ENCODE peak calls at places on chromosomes 2 and 18, in seven cellular contexts. Z is RWPE2; T is tibial artery; D is GM23338; K is uterus; M is PC-3; X is CD8-positive, alpha-beta T cell. R is an unnamed sample.
A peak's percentile ranks its signal among the peaks of the same experiment; 100 is the strongest.

GRCh38 chr18:5543854-5544389 is at the start of gene EPB41L3:
- DNase-seq in T (no peak), X (no peak), Z (no peak), M (no peak), K (peak; percentile 38), D (peak; percentile 54), R (peak; percentile 82)

GRCh38 chr2:154620490-154620889 is 78.0 kb upstream of the KCNJ3 start:
- DNase-seq in T (no peak), X (no peak), K (no peak), D (peak; percentile 11), Z (no peak), M (no peak), R (no peak)

GRCh38 chr18:55768255-55768654 is 180.3 kb upstream of the TCF4 start:
- DNase-seq in T (no peak), X (no peak), D (peak; percentile 87), Z (no peak), M (no peak), K (no peak), R (peak; percentile 79)

GRCh38 chr2:112483047-112483473 is 1.1 kb downstream of the TTL start:
- DNase-seq in K (peak; percentile 28), T (no peak), X (no peak), Z (no peak), D (peak; percentile 38), M (peak; percentile 58), R (peak; percentile 58)

GRCh38 chr18:65260030-65260429 is 490.8 kb upstream of the CDH7 start:
- DNase-seq in D (no peak), K (no peak), Z (no peak), X (no peak), T (no peak), M (no peak), R (no peak)

GRCh38 chr2:101308432-101309210 is at the start of gene RNF149:
- DNase-seq in K (peak; percentile 89), D (peak; percentile 92), X (peak; percentile 93), Z (peak; percentile 85), M (peak; percentile 92), T (peak; percentile 96), R (peak; percentile 95)

GRCh38 chr2:100071350-100072043 is 70.9 kb downstream of the AFF3 start:
- DNase-seq in K (no peak), Z (no peak), X (no peak), D (no peak), M (no peak), T (no peak), R (no peak)

GRCh38 chr2:240914645-240915525 is 8.7 kb downstream of the CROCC2 start:
- DNase-seq in X (no peak), K (no peak), T (no peak), M (no peak), Z (no peak), D (no peak), R (no peak)

GRCh38 chr2:127626917-127627739 is 18.8 kb upstream of the GPR17 start:
- DNase-seq in M (no peak), K (no peak), Z (no peak), T (peak; percentile 62), D (no peak), X (no peak), R (no peak)

GRCh38 chr2:141923657-141924056 is 207.2 kb downstream of the LRP1B start:
- DNase-seq in D (no peak), M (peak; percentile 41), Z (no peak), T (no peak), X (no peak), K (no peak), R (no peak)

GRCh38 chr2:203135105-203135504 is 103.7 kb upstream of the CYP20A1 start:
- DNase-seq in X (no peak), Z (no peak), D (no peak), T (no peak), K (no peak), M (no peak), R (no peak)

GRCh38 chr2:236631361-236632291 is 62.0 kb downstream of the ACKR3 start:
- DNase-seq in T (peak; percentile 54), M (no peak), D (no peak), X (no peak), K (no peak), Z (no peak), R (peak; percentile 16)

GRCh38 chr2:135742307-135742838 is 718 bp downstream of the UBXN4 start:
- DNase-seq in D (peak; percentile 63), M (peak; percentile 47), T (no peak), X (peak; percentile 20), K (peak; percentile 19), Z (no peak), R (no peak)

GRCh38 chr18:79809482-79810192 is 11.9 kb downstream of the KCNG2 start:
- DNase-seq in D (no peak), X (no peak), M (no peak), K (no peak), Z (no peak), T (no peak), R (no peak)

GRCh38 chr2:14881663-14882327 is 249.3 kb downstream of the LRATD1 start:
- DNase-seq in T (no peak), K (no peak), M (peak; percentile 20), X (no peak), D (no peak), Z (no peak), R (no peak)

GRCh38 chr2:149871091-149871885 is 283.7 kb upstream of the MMADHC start:
- DNase-seq in X (no peak), T (no peak), M (no peak), Z (no peak), K (no peak), D (no peak), R (no peak)

GRCh38 chr2:8587920-8588830 is 93.7 kb upstream of the ID2 start:
- DNase-seq in Z (no peak), X (no peak), T (no peak), K (no peak), M (no peak), D (no peak), R (no peak)

GRCh38 chr2:176493221-176493825 is 224.1 kb downstream of the MTX2 start:
- DNase-seq in M (no peak), T (no peak), X (no peak), K (peak; percentile 24), D (no peak), Z (no peak), R (no peak)

GRCh38 chr2:111161971-111162370 is 41.3 kb downstream of the BCL2L11 start:
- DNase-seq in D (no peak), Z (no peak), X (no peak), T (peak; percentile 84), M (no peak), K (no peak), R (peak; percentile 20)

GRCh38 chr2:20149703-20150030 is 75.3 kb downstream of the SDC1 start:
- DNase-seq in D (no peak), M (no peak), Z (peak; percentile 2), T (no peak), K (no peak), X (no peak), R (peak; percentile 36)

GRCh38 chr2:20151116-20151571 is 73.8 kb downstream of the SDC1 start:
- DNase-seq in Z (no peak), K (no peak), M (no peak), X (no peak), T (no peak), D (no peak), R (peak; percentile 43)

GRCh38 chr2:20148841-20149702 is 75.9 kb downstream of the SDC1 start:
- DNase-seq in X (no peak), K (no peak), M (no peak), D (peak; percentile 61), T (no peak), Z (peak; percentile 12), R (no peak)

GRCh38 chr2:20148411-20148810 is 76.5 kb downstream of the SDC1 start:
- DNase-seq in X (no peak), K (no peak), D (no peak), Z (no peak), M (no peak), T (no peak), R (no peak)

DNA sequence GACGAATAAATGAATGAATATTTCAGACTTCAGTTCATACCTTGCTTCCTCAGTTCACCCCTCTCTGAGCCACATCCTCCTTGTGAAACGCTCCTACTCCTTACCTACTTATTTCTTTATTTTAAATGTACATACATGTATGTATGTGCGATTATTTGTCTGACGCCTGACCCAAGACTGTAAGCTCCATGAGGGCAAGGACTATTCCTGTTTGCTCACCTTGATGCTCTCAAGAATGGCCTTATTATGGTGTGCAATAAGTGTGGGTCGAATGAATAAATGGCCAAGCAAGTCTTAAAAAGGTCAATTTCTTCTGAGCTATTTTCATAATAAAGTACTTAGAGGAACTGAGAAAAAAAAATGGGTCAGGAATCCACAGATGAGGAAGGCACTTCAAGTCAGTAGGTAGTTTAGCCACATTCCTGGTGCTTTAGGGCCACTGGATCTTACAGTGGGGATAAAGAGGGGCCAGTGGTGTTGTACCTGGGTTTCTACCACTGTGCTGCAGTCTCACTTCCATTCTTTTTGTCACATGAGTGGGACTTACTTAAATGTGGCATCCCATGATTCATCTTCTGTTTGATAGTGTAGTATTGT is 74.7 kb downstream of the SDC1 start:
- DNase-seq in Z (peak; percentile 1), M (no peak), T (no peak), D (no peak), K (no peak), X (no peak), R (peak; percentile 21)
- H3K4me1 ChIP-seq in Z (peaks cover 27% of the 10 kb centered on the region), M (peaks cover 10% of the 10 kb centered on the region), T (no peaks in the 10 kb centered on the region), D (peaks cover 28% of the 10 kb centered on the region), K (no peaks in the 10 kb centered on the region), X (no peaks in the 10 kb centered on the region), R (peaks cover 3% of the 10 kb centered on the region)

GRCh38 chr2:24327988-24328387 is 32.3 kb downstream of the ITSN2 start:
- DNase-seq in D (peak; percentile 13), M (no peak), K (no peak), X (no peak), Z (no peak), T (no peak), R (no peak)
- H3K4me1 ChIP-seq in D (no peaks in the 10 kb centered on the region), M (no peaks in the 10 kb centered on the region), K (no peaks in the 10 kb centered on the region), X (peaks cover 3% of the 10 kb centered on the region), Z (no peaks in the 10 kb centered on the region), T (peaks cover 44% of the 10 kb centered on the region), R (no peaks in the 10 kb centered on the region)

DNA sequence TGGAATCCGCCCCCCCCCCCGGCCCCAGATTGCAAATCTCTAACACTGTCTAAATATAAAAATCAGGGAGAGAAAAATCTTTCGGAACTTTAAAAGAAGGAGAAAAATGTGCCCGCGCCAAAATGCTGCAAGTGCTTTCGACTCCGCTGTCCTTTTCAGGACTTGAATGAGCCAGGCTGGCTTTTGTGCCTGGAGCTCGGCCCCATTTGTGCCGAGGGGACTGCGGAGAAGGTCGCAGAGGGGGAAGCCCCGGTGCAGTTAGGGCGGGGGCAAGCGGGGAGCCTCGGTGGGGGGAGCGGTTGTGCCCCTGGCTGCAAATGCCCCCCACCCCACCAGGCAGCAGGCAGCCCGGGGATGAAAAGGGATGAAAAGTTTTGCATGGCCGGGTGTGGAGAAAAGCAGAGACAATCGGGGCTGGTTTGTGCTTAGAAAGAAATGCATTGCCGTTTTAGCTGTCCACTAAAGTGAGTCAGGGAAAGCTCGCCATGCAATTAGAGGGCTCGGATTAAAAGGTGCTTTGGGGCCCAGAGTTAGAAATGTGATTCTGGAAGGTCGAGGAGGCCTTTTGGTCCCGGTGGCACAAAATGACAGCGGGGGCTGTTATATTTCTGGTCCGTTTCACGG is 1.6 kb downstream of the INHBB start:
- DNase-seq in D (peak; percentile 83), K (no peak), T (no peak), Z (no peak), M (no peak), X (no peak), R (peak; percentile 77)
- H3K4me1 ChIP-seq in D (peaks cover 29% of the 10 kb centered on the region), K (no peaks in the 10 kb centered on the region), T (peaks cover 39% of the 10 kb centered on the region), Z (no peaks in the 10 kb centered on the region), M (peaks cover 46% of the 10 kb centered on the region), X (peaks cover 20% of the 10 kb centered on the region), R (peaks cover 3% of the 10 kb centered on the region)

GRCh38 chr2:218271865-218272530 is 1.7 kb downstream of the PNKD start:
- DNase-seq in M (no peak), D (no peak), T (no peak), Z (no peak), K (no peak), X (no peak), R (no peak)
- H3K4me1 ChIP-seq in M (peaks cover 19% of the 10 kb centered on the region), D (peaks cover 13% of the 10 kb centered on the region), T (peaks cover 48% of the 10 kb centered on the region), Z (peaks cover 18% of the 10 kb centered on the region), K (peaks cover 22% of the 10 kb centered on the region), X (peaks cover 31% of the 10 kb centered on the region), R (peaks cover 3% of the 10 kb centered on the region)

GRCh38 chr2:74984017-74984416 is 25.6 kb downstream of the POLE4 start:
- DNase-seq in D (no peak), Z (no peak), X (no peak), M (no peak), K (no peak), T (no peak), R (no peak)
- H3K4me1 ChIP-seq in D (peaks cover 7% of the 10 kb centered on the region), Z (no peaks in the 10 kb centered on the region), X (no peaks in the 10 kb centered on the region), M (no peaks in the 10 kb centered on the region), K (no peaks in the 10 kb centered on the region), T (no peaks in the 10 kb centered on the region), R (no peaks in the 10 kb centered on the region)

R was measured in endodermal cell.